ENCODE peak calls at places on chromosomes 5 and 9, in nine cellular contexts. G is stimulated activated CD4-positive, alpha-beta T cell treated with anti-CD3 and anti-CD28 coated beads, TNF-alpha, amount 100 ng/mL, for 1 hour; H is NCI-H2227 treated with DMSO at 0.1 percent for 48 hours; J is substantia nigra; N is HuH-7; F is activated CD4-positive, alpha-beta T cell treated with anti-CD3 and anti-CD28 coated beads for 24 hours; X is tibial artery; O is ACHN; L is neural crest cell. S is an unnamed sample.

GRCh38 chr5:169873642-169874041 is 106.7 kb downstream of the INSYN2B start:
- DNase-seq in G (no peak), H (peak; percentile 3), J (no peak), N (no peak), F (no peak), X (no peak), O (no peak), L (no peak), S (no peak)

GRCh38 chr5:72138943-72139467 is 31.7 kb downstream of the MAP1B start:
- DNase-seq in G (no peak), H (no peak), J (no peak), N (no peak), F (no peak), X (no peak), O (no peak), L (no peak), S (no peak)

GRCh38 chr5:33310471-33310870 is 130.3 kb upstream of the TARS1 start:
- DNase-seq in G (no peak), H (no peak), J (no peak), N (no peak), F (no peak), X (no peak), O (no peak), L (no peak), S (no peak)

GRCh38 chr5:154472871-154473580 is 5.0 kb downstream of the HAND1 start:
- DNase-seq in G (no peak), H (no peak), J (no peak), N (no peak), F (no peak), X (no peak), O (no peak), L (no peak), S (no peak)

GRCh38 chr5:169390265-169390664 is 89.3 kb upstream of the SLIT3 start:
- DNase-seq in G (no peak), H (no peak), J (no peak), N (no peak), F (no peak), X (no peak), O (no peak), L (no peak), S (no peak)

GRCh38 chr9:121529237-121529987 is 29.8 kb upstream of the GGTA1 start:
- DNase-seq in G (no peak), H (no peak), J (peak; percentile 32), N (no peak), F (no peak), X (peak; percentile 97), O (peak; percentile 16), L (no peak), S (peak; percentile 12)

GRCh38 chr5:60349891-60350415 is 350.0 kb downstream of the DEPDC1B start:
- DNase-seq in G (no peak), H (no peak), J (no peak), N (no peak), F (no peak), X (no peak), O (no peak), L (no peak), S (no peak)

GRCh38 chr5:56481147-56481997 is 248.2 kb upstream of the ANKRD55 start:
- DNase-seq in G (peak; percentile 10), H (no peak), J (no peak), N (peak; percentile 55), F (no peak), X (peak; percentile 29), O (peak; percentile 22), L (peak; percentile 35), S (no peak)

GRCh38 chr5:173823721-173824567 is 64.2 kb upstream of the CPEB4 start:
- DNase-seq in G (no peak), H (no peak), J (no peak), N (peak; percentile 72), F (no peak), X (no peak), O (peak; percentile 69), L (no peak), S (peak; percentile 97)

GRCh38 chr9:21251162-21251561 is 11.4 kb upstream of the IFNA14 start:
- DNase-seq in G (no peak), H (no peak), J (no peak), N (no peak), F (no peak), X (no peak), O (no peak), L (no peak), S (no peak)

GRCh38 chr5:156475831-156476551 is 149.0 kb downstream of the SGCD start:
- DNase-seq in G (no peak), H (peak; percentile 25), J (no peak), N (no peak), F (no peak), X (peak; percentile 60), O (peak; percentile 89), L (no peak), S (peak; percentile 94)

GRCh38 chr9:130119521-130120206 is 52.5 kb upstream of the NCS1 start:
- DNase-seq in G (no peak), H (no peak), J (no peak), N (no peak), F (no peak), X (no peak), O (no peak), L (no peak), S (no peak)

GRCh38 chr5:97194366-97194765 is 11.3 kb upstream of the RIOK2 start:
- DNase-seq in G (no peak), H (no peak), J (no peak), N (no peak), F (no peak), X (no peak), O (no peak), L (no peak), S (no peak)

GRCh38 chr5:172091956-172092732 is 85.7 kb upstream of the FBXW11 start:
- DNase-seq in G (no peak), H (no peak), J (no peak), N (no peak), F (no peak), X (no peak), O (no peak), L (no peak), S (no peak)

GRCh38 chr5:149030392-149030791 is 32.5 kb downstream of the SH3TC2 start:
- DNase-seq in G (no peak), H (no peak), J (no peak), N (no peak), F (no peak), X (no peak), O (no peak), L (no peak), S (no peak)

GRCh38 chr9:133118179-133118520 is 2.9 kb downstream of the RALGDS start:
- DNase-seq in G (no peak), H (no peak), J (no peak), N (no peak), F (no peak), X (no peak), O (no peak), L (no peak), S (no peak)

GRCh38 chr5:79577693-79578092 is 34.5 kb upstream of the TENT2 start:
- DNase-seq in G (no peak), H (no peak), J (no peak), N (no peak), F (no peak), X (no peak), O (no peak), L (no peak), S (no peak)

GRCh38 chr5:142981886-142982820 is 212.0 kb downstream of the ARHGAP26 start:
- DNase-seq in G (no peak), H (no peak), J (peak; percentile 37), N (peak; percentile 18), F (no peak), X (peak; percentile 67), O (no peak), L (no peak), S (peak; percentile 73)

GRCh38 chr9:130728721-130729120 is 35.1 kb downstream of the EXOSC2 start:
- DNase-seq in G (no peak), H (no peak), J (no peak), N (no peak), F (no peak), X (no peak), O (no peak), L (no peak), S (no peak)

GRCh38 chr5:147327421-147327820 is 92.6 kb downstream of the STK32A start:
- DNase-seq in G (no peak), H (no peak), J (no peak), N (no peak), F (no peak), X (no peak), O (no peak), L (no peak), S (no peak)

GRCh38 chr9:126061575-126061974 is 265.1 kb upstream of the MVB12B start:
- DNase-seq in G (no peak), H (no peak), J (no peak), N (no peak), F (no peak), X (no peak), O (no peak), L (no peak), S (no peak)

GRCh38 chr5:28808967-28809810 is 1770.8 kb upstream of the CDH9 start:
- DNase-seq in G (no peak), H (no peak), J (no peak), N (peak; percentile 48), F (no peak), X (no peak), O (no peak), L (no peak), S (no peak)

GRCh38 chr9:14153310-14153720 is 160.6 kb downstream of the NFIB start:
- DNase-seq in G (no peak), H (no peak), J (no peak), N (no peak), F (no peak), X (no peak), O (no peak), L (no peak), S (no peak)

GRCh38 chr5:146751781-146752401 is 126.7 kb downstream of the PPP2R2B start:
- DNase-seq in G (peak; percentile 8), H (no peak), J (no peak), N (no peak), F (no peak), X (no peak), O (no peak), L (no peak), S (no peak)

GRCh38 chr9:133490201-133490681 is 11.3 kb upstream of the SLC2A6 start:
- DNase-seq in G (no peak), H (no peak), J (no peak), N (no peak), F (no peak), X (no peak), O (no peak), L (no peak), S (no peak)

GRCh38 chr5:88826959-88827585 is 55.9 kb downstream of the MEF2C start:
- DNase-seq in G (no peak), H (no peak), J (no peak), N (no peak), F (no peak), X (peak; percentile 37), O (no peak), L (no peak), S (no peak)

GRCh38 chr9:88535932-88536324 is 950 bp downstream of the NXNL2 start:
- DNase-seq in G (no peak), H (no peak), J (no peak), N (no peak), F (no peak), X (peak; percentile 33), O (peak; percentile 38), L (no peak), S (no peak)

GRCh38 chr9:127980706-127981558 is at the start of gene EEIG1:
- DNase-seq in G (peak; percentile 95), H (peak; percentile 78), J (peak; percentile 94), N (peak; percentile 96), F (peak; percentile 96), X (peak; percentile 94), O (peak; percentile 88), L (peak; percentile 97), S (no peak)

GRCh38 chr5:81233080-81233634 is at the start of gene CKMT2:
- DNase-seq in G (no peak), H (peak; percentile 65), J (peak; percentile 53), N (no peak), F (no peak), X (peak; percentile 72), O (no peak), L (peak; percentile 42), S (no peak)

GRCh38 chr9:135335691-135336181 is 143.8 kb upstream of the PPP1R26 start:
- DNase-seq in G (no peak), H (no peak), J (no peak), N (no peak), F (no peak), X (peak; percentile 12), O (no peak), L (no peak), S (no peak)

GRCh38 chr5:173602423-173602822 is 14.0 kb downstream of the BOD1 start:
- DNase-seq in G (no peak), H (no peak), J (no peak), N (no peak), F (no peak), X (peak; percentile 59), O (no peak), L (no peak), S (no peak)

S was measured in epithelial cell of proximal tubule.